ENCODE peak calls at places on chromosomes 3 and 15, in nine cellular contexts. One of them, this sample, is unnamed.

GRCh38 chr3:193783166-193783896 is 190.3 kb downstream of the OPA1 start:
- DNase-seq in Daoy: peak
- DNase-seq in GM23338: no peak
- DNase-seq in body of pancreas: no peak
- DNase-seq in HEK293T: no peak
- DNase-seq in CD4-positive, alpha-beta memory T cell: no peak
- DNase-seq in CD8-positive, alpha-beta memory T cell: no peak
- DNase-seq in KBM-7: no peak
- DNase-seq in stimulated activated CD4-positive, alpha-beta T cell treated with anti-CD3 and anti-CD28 coated beads, Interleukin-1b, Interleukin-23, amount 100 ng/mL, for 4 hours: no peak
- DNase-seq in this sample: no peak

GRCh38 chr3:194879991-194880939 is 194.6 kb downstream of the FAM43A start:
- DNase-seq in CD4-positive, alpha-beta memory T cell: no peak
- DNase-seq in stimulated activated CD4-positive, alpha-beta T cell treated with anti-CD3 and anti-CD28 coated beads, Interleukin-1b, Interleukin-23, amount 100 ng/mL, for 4 hours: no peak
- DNase-seq in GM23338: no peak
- DNase-seq in CD8-positive, alpha-beta memory T cell: no peak
- DNase-seq in body of pancreas: peak
- DNase-seq in Daoy: peak
- DNase-seq in HEK293T: no peak
- DNase-seq in KBM-7: peak
- DNase-seq in this sample: peak

GRCh38 chr3:156518726-156519125 is 36.2 kb downstream of the SSR3 start:
- DNase-seq in KBM-7: no peak
- DNase-seq in CD4-positive, alpha-beta memory T cell: no peak
- DNase-seq in CD8-positive, alpha-beta memory T cell: no peak
- DNase-seq in GM23338: no peak
- DNase-seq in HEK293T: no peak
- DNase-seq in Daoy: no peak
- DNase-seq in body of pancreas: no peak
- DNase-seq in stimulated activated CD4-positive, alpha-beta T cell treated with anti-CD3 and anti-CD28 coated beads, Interleukin-1b, Interleukin-23, amount 100 ng/mL, for 4 hours: no peak
- DNase-seq in this sample: no peak

GRCh38 chr3:193928354-193929209 is 207.4 kb upstream of the HES1 start:
- DNase-seq in KBM-7: no peak
- DNase-seq in Daoy: no peak
- DNase-seq in stimulated activated CD4-positive, alpha-beta T cell treated with anti-CD3 and anti-CD28 coated beads, Interleukin-1b, Interleukin-23, amount 100 ng/mL, for 4 hours: no peak
- DNase-seq in HEK293T: no peak
- DNase-seq in GM23338: no peak
- DNase-seq in body of pancreas: no peak
- DNase-seq in CD4-positive, alpha-beta memory T cell: no peak
- DNase-seq in CD8-positive, alpha-beta memory T cell: no peak
- DNase-seq in this sample: no peak

GRCh38 chr15:69794643-69795461 is 302.9 kb downstream of the TLE3 start:
- DNase-seq in CD8-positive, alpha-beta memory T cell: no peak
- DNase-seq in HEK293T: no peak
- DNase-seq in body of pancreas: peak
- DNase-seq in Daoy: peak
- DNase-seq in CD4-positive, alpha-beta memory T cell: no peak
- DNase-seq in GM23338: peak
- DNase-seq in KBM-7: no peak
- DNase-seq in stimulated activated CD4-positive, alpha-beta T cell treated with anti-CD3 and anti-CD28 coated beads, Interleukin-1b, Interleukin-23, amount 100 ng/mL, for 4 hours: no peak
- DNase-seq in this sample: no peak

GRCh38 chr15:71730277-71731144 is 79.8 kb upstream of the NR2E3 start:
- DNase-seq in HEK293T: peak
- DNase-seq in body of pancreas: peak
- DNase-seq in CD4-positive, alpha-beta memory T cell: peak
- DNase-seq in Daoy: peak
- DNase-seq in GM23338: peak
- DNase-seq in CD8-positive, alpha-beta memory T cell: no peak
- DNase-seq in KBM-7: peak
- DNase-seq in stimulated activated CD4-positive, alpha-beta T cell treated with anti-CD3 and anti-CD28 coated beads, Interleukin-1b, Interleukin-23, amount 100 ng/mL, for 4 hours: no peak
- DNase-seq in this sample: peak

GRCh38 chr3:185852562-185853135 is 27.8 kb upstream of the IGF2BP2 start:
- DNase-seq in KBM-7: no peak
- DNase-seq in HEK293T: no peak
- DNase-seq in Daoy: no peak
- DNase-seq in CD4-positive, alpha-beta memory T cell: no peak
- DNase-seq in GM23338: no peak
- DNase-seq in body of pancreas: no peak
- DNase-seq in CD8-positive, alpha-beta memory T cell: no peak
- DNase-seq in stimulated activated CD4-positive, alpha-beta T cell treated with anti-CD3 and anti-CD28 coated beads, Interleukin-1b, Interleukin-23, amount 100 ng/mL, for 4 hours: no peak
- DNase-seq in this sample: no peak

GRCh38 chr15:77568014-77568959 is 64.4 kb downstream of the LINGO1 start:
- DNase-seq in stimulated activated CD4-positive, alpha-beta T cell treated with anti-CD3 and anti-CD28 coated beads, Interleukin-1b, Interleukin-23, amount 100 ng/mL, for 4 hours: no peak
- DNase-seq in GM23338: no peak
- DNase-seq in body of pancreas: no peak
- DNase-seq in CD4-positive, alpha-beta memory T cell: no peak
- DNase-seq in HEK293T: no peak
- DNase-seq in Daoy: no peak
- DNase-seq in CD8-positive, alpha-beta memory T cell: no peak
- DNase-seq in KBM-7: no peak
- DNase-seq in this sample: no peak

GRCh38 chr3:186268616-186269448 is 93.2 kb downstream of the DGKG start:
- DNase-seq in Daoy: no peak
- DNase-seq in GM23338: peak
- DNase-seq in body of pancreas: no peak
- DNase-seq in CD4-positive, alpha-beta memory T cell: no peak
- DNase-seq in HEK293T: no peak
- DNase-seq in stimulated activated CD4-positive, alpha-beta T cell treated with anti-CD3 and anti-CD28 coated beads, Interleukin-1b, Interleukin-23, amount 100 ng/mL, for 4 hours: no peak
- DNase-seq in KBM-7: no peak
- DNase-seq in CD8-positive, alpha-beta memory T cell: no peak
- DNase-seq in this sample: peak

GRCh38 chr15:73426458-73426994 is 16.4 kb upstream of the REC114 start:
- DNase-seq in stimulated activated CD4-positive, alpha-beta T cell treated with anti-CD3 and anti-CD28 coated beads, Interleukin-1b, Interleukin-23, amount 100 ng/mL, for 4 hours: no peak
- DNase-seq in body of pancreas: no peak
- DNase-seq in CD4-positive, alpha-beta memory T cell: no peak
- DNase-seq in HEK293T: no peak
- DNase-seq in GM23338: peak
- DNase-seq in CD8-positive, alpha-beta memory T cell: no peak
- DNase-seq in KBM-7: no peak
- DNase-seq in Daoy: no peak
- DNase-seq in this sample: no peak

GRCh38 chr3:55486857-55487375 is at the start of gene WNT5A:
- DNase-seq in HEK293T: peak
- DNase-seq in CD8-positive, alpha-beta memory T cell: no peak
- DNase-seq in Daoy: peak
- DNase-seq in GM23338: peak
- DNase-seq in stimulated activated CD4-positive, alpha-beta T cell treated with anti-CD3 and anti-CD28 coated beads, Interleukin-1b, Interleukin-23, amount 100 ng/mL, for 4 hours: no peak
- DNase-seq in KBM-7: no peak
- DNase-seq in body of pancreas: peak
- DNase-seq in CD4-positive, alpha-beta memory T cell: no peak
- DNase-seq in this sample: no peak

GRCh38 chr3:150078983-150079739 is 108.5 kb upstream of the PFN2 start:
- DNase-seq in Daoy: peak
- DNase-seq in CD8-positive, alpha-beta memory T cell: no peak
- DNase-seq in body of pancreas: peak
- DNase-seq in HEK293T: no peak
- DNase-seq in stimulated activated CD4-positive, alpha-beta T cell treated with anti-CD3 and anti-CD28 coated beads, Interleukin-1b, Interleukin-23, amount 100 ng/mL, for 4 hours: no peak
- DNase-seq in CD4-positive, alpha-beta memory T cell: no peak
- DNase-seq in GM23338: no peak
- DNase-seq in KBM-7: no peak
- DNase-seq in this sample: peak

GRCh38 chr3:159175391-159175725 is 373.5 kb downstream of the MFSD1 start:
- DNase-seq in CD8-positive, alpha-beta memory T cell: no peak
- DNase-seq in CD4-positive, alpha-beta memory T cell: no peak
- DNase-seq in stimulated activated CD4-positive, alpha-beta T cell treated with anti-CD3 and anti-CD28 coated beads, Interleukin-1b, Interleukin-23, amount 100 ng/mL, for 4 hours: no peak
- DNase-seq in HEK293T: no peak
- DNase-seq in body of pancreas: no peak
- DNase-seq in KBM-7: no peak
- DNase-seq in GM23338: no peak
- DNase-seq in Daoy: no peak
- DNase-seq in this sample: no peak

GRCh38 chr15:99371180-99372103 is 120.2 kb downstream of the LRRC28 start:
- DNase-seq in stimulated activated CD4-positive, alpha-beta T cell treated with anti-CD3 and anti-CD28 coated beads, Interleukin-1b, Interleukin-23, amount 100 ng/mL, for 4 hours: no peak
- DNase-seq in HEK293T: no peak
- DNase-seq in GM23338: peak
- DNase-seq in CD8-positive, alpha-beta memory T cell: no peak
- DNase-seq in KBM-7: no peak
- DNase-seq in body of pancreas: no peak
- DNase-seq in CD4-positive, alpha-beta memory T cell: no peak
- DNase-seq in Daoy: no peak
- DNase-seq in this sample: no peak

This sample was measured in BE2C.